ENCODE peak calls at places on chromosomes 4 and X, in ten cellular contexts. One of them, this sample, is unnamed.

GRCh38 chr4:85756938-85757337 is 282.0 kb downstream of the ARHGAP24 start:
- DNase-seq in AG08396: peak; percentile 20
- DNase-seq in neuronal stem cell: no peak
- DNase-seq in endothelial cell: peak; percentile 30
- DNase-seq in stimulated activated CD8-positive, alpha-beta memory T cell treated with anti-CD3 and anti-CD28 coated beads, Interleukin-7, amount 100 ng/mL, for 4 hours: no peak
- DNase-seq in NCI-H1694 treated with DMSO at 0.1 percent for 48 hours: no peak
- DNase-seq in left lung: no peak
- DNase-seq in GM04504: peak; percentile 42
- DNase-seq in NCI-H146: no peak
- DNase-seq in skeletal muscle cell: no peak
- DNase-seq in this sample: no peak

GRCh38 chrX:136555694-136556093 is 23.7 kb downstream of the VGLL1 start:
- DNase-seq in AG08396: no peak
- DNase-seq in neuronal stem cell: no peak
- DNase-seq in endothelial cell: no peak
- DNase-seq in stimulated activated CD8-positive, alpha-beta memory T cell treated with anti-CD3 and anti-CD28 coated beads, Interleukin-7, amount 100 ng/mL, for 4 hours: no peak
- DNase-seq in NCI-H1694 treated with DMSO at 0.1 percent for 48 hours: no peak
- DNase-seq in left lung: no peak
- DNase-seq in GM04504: no peak
- DNase-seq in NCI-H146: no peak
- DNase-seq in skeletal muscle cell: no peak
- DNase-seq in this sample: no peak

GRCh38 chr4:151430737-151431457 is 21.9 kb downstream of the FHIP1A start:
- DNase-seq in AG08396: no peak
- DNase-seq in neuronal stem cell: no peak
- DNase-seq in endothelial cell: no peak
- DNase-seq in stimulated activated CD8-positive, alpha-beta memory T cell treated with anti-CD3 and anti-CD28 coated beads, Interleukin-7, amount 100 ng/mL, for 4 hours: no peak
- DNase-seq in NCI-H1694 treated with DMSO at 0.1 percent for 48 hours: no peak
- DNase-seq in left lung: no peak
- DNase-seq in GM04504: no peak
- DNase-seq in NCI-H146: no peak
- DNase-seq in skeletal muscle cell: no peak
- DNase-seq in this sample: no peak

GRCh38 chr4:67725981-67726380 is 25.0 kb upstream of the UBA6 start:
- DNase-seq in AG08396: no peak
- DNase-seq in neuronal stem cell: no peak
- DNase-seq in endothelial cell: no peak
- DNase-seq in stimulated activated CD8-positive, alpha-beta memory T cell treated with anti-CD3 and anti-CD28 coated beads, Interleukin-7, amount 100 ng/mL, for 4 hours: no peak
- DNase-seq in NCI-H1694 treated with DMSO at 0.1 percent for 48 hours: no peak
- DNase-seq in left lung: no peak
- DNase-seq in GM04504: no peak
- DNase-seq in NCI-H146: no peak
- DNase-seq in skeletal muscle cell: peak; percentile 61
- DNase-seq in this sample: no peak

GRCh38 chr4:187993827-187994226 is 1.7 kb upstream of the ZFP42 start:
- DNase-seq in AG08396: no peak
- DNase-seq in neuronal stem cell: no peak
- DNase-seq in endothelial cell: peak; percentile 34
- DNase-seq in stimulated activated CD8-positive, alpha-beta memory T cell treated with anti-CD3 and anti-CD28 coated beads, Interleukin-7, amount 100 ng/mL, for 4 hours: no peak
- DNase-seq in NCI-H1694 treated with DMSO at 0.1 percent for 48 hours: no peak
- DNase-seq in left lung: no peak
- DNase-seq in GM04504: no peak
- DNase-seq in NCI-H146: no peak
- DNase-seq in skeletal muscle cell: no peak
- DNase-seq in this sample: no peak

GRCh38 chrX:109857898-109858297 is 124.8 kb upstream of the ACSL4 start:
- DNase-seq in AG08396: no peak
- DNase-seq in neuronal stem cell: no peak
- DNase-seq in endothelial cell: no peak
- DNase-seq in stimulated activated CD8-positive, alpha-beta memory T cell treated with anti-CD3 and anti-CD28 coated beads, Interleukin-7, amount 100 ng/mL, for 4 hours: no peak
- DNase-seq in NCI-H1694 treated with DMSO at 0.1 percent for 48 hours: no peak
- DNase-seq in left lung: no peak
- DNase-seq in GM04504: no peak
- DNase-seq in NCI-H146: no peak
- DNase-seq in skeletal muscle cell: no peak
- DNase-seq in this sample: no peak

GRCh38 chr4:26238782-26239647 is 81.8 kb upstream of the RBPJ start:
- DNase-seq in AG08396: peak; percentile 21
- DNase-seq in neuronal stem cell: peak; percentile 58
- DNase-seq in endothelial cell: no peak
- DNase-seq in stimulated activated CD8-positive, alpha-beta memory T cell treated with anti-CD3 and anti-CD28 coated beads, Interleukin-7, amount 100 ng/mL, for 4 hours: no peak
- DNase-seq in NCI-H1694 treated with DMSO at 0.1 percent for 48 hours: peak; percentile 44
- DNase-seq in left lung: no peak
- DNase-seq in GM04504: peak; percentile 35
- DNase-seq in NCI-H146: peak; percentile 92
- DNase-seq in skeletal muscle cell: peak; percentile 65
- DNase-seq in this sample: no peak

GRCh38 chrX:17788956-17789562 is 51.8 kb downstream of the SCML1 start:
- DNase-seq in AG08396: no peak
- DNase-seq in neuronal stem cell: no peak
- DNase-seq in endothelial cell: no peak
- DNase-seq in stimulated activated CD8-positive, alpha-beta memory T cell treated with anti-CD3 and anti-CD28 coated beads, Interleukin-7, amount 100 ng/mL, for 4 hours: no peak
- DNase-seq in NCI-H1694 treated with DMSO at 0.1 percent for 48 hours: no peak
- DNase-seq in left lung: no peak
- DNase-seq in GM04504: no peak
- DNase-seq in NCI-H146: peak; percentile 9
- DNase-seq in skeletal muscle cell: no peak
- DNase-seq in this sample: no peak

GRCh38 chrX:20472148-20472547 is 205.4 kb upstream of the RPS6KA3 start:
- DNase-seq in AG08396: no peak
- DNase-seq in neuronal stem cell: no peak
- DNase-seq in endothelial cell: no peak
- DNase-seq in stimulated activated CD8-positive, alpha-beta memory T cell treated with anti-CD3 and anti-CD28 coated beads, Interleukin-7, amount 100 ng/mL, for 4 hours: no peak
- DNase-seq in NCI-H1694 treated with DMSO at 0.1 percent for 48 hours: no peak
- DNase-seq in left lung: no peak
- DNase-seq in GM04504: no peak
- DNase-seq in NCI-H146: no peak
- DNase-seq in skeletal muscle cell: no peak
- DNase-seq in this sample: no peak

GRCh38 chrX:44896566-44897186 is 23.7 kb downstream of the KDM6A start:
- DNase-seq in AG08396: no peak
- DNase-seq in neuronal stem cell: no peak
- DNase-seq in endothelial cell: no peak
- DNase-seq in stimulated activated CD8-positive, alpha-beta memory T cell treated with anti-CD3 and anti-CD28 coated beads, Interleukin-7, amount 100 ng/mL, for 4 hours: no peak
- DNase-seq in NCI-H1694 treated with DMSO at 0.1 percent for 48 hours: no peak
- DNase-seq in left lung: no peak
- DNase-seq in GM04504: no peak
- DNase-seq in NCI-H146: no peak
- DNase-seq in skeletal muscle cell: no peak
- DNase-seq in this sample: no peak

GRCh38 chrX:43661521-43662240 is 5.6 kb downstream of the MAOA start:
- DNase-seq in AG08396: no peak
- DNase-seq in neuronal stem cell: no peak
- DNase-seq in endothelial cell: no peak
- DNase-seq in stimulated activated CD8-positive, alpha-beta memory T cell treated with anti-CD3 and anti-CD28 coated beads, Interleukin-7, amount 100 ng/mL, for 4 hours: no peak
- DNase-seq in NCI-H1694 treated with DMSO at 0.1 percent for 48 hours: no peak
- DNase-seq in left lung: no peak
- DNase-seq in GM04504: no peak
- DNase-seq in NCI-H146: no peak
- DNase-seq in skeletal muscle cell: no peak
- DNase-seq in this sample: no peak

GRCh38 chr4:1402516-1403101 is 3.6 kb downstream of the NKX1-1 start:
- DNase-seq in AG08396: peak; percentile 36
- DNase-seq in neuronal stem cell: no peak
- DNase-seq in endothelial cell: no peak
- DNase-seq in stimulated activated CD8-positive, alpha-beta memory T cell treated with anti-CD3 and anti-CD28 coated beads, Interleukin-7, amount 100 ng/mL, for 4 hours: no peak
- DNase-seq in NCI-H1694 treated with DMSO at 0.1 percent for 48 hours: no peak
- DNase-seq in left lung: peak; percentile 25
- DNase-seq in GM04504: no peak
- DNase-seq in NCI-H146: no peak
- DNase-seq in skeletal muscle cell: no peak
- DNase-seq in this sample: no peak

GRCh38 chr4:183632689-183633088 is 26.3 kb downstream of the RWDD4 start:
- DNase-seq in AG08396: no peak
- DNase-seq in neuronal stem cell: no peak
- DNase-seq in endothelial cell: no peak
- DNase-seq in stimulated activated CD8-positive, alpha-beta memory T cell treated with anti-CD3 and anti-CD28 coated beads, Interleukin-7, amount 100 ng/mL, for 4 hours: no peak
- DNase-seq in NCI-H1694 treated with DMSO at 0.1 percent for 48 hours: no peak
- DNase-seq in left lung: no peak
- DNase-seq in GM04504: no peak
- DNase-seq in NCI-H146: no peak
- DNase-seq in skeletal muscle cell: no peak
- DNase-seq in this sample: no peak

GRCh38 chr4:98113005-98113404 is 30.3 kb downstream of the STPG2 start:
- DNase-seq in AG08396: peak; percentile 1
- DNase-seq in neuronal stem cell: peak; percentile 9
- DNase-seq in endothelial cell: peak; percentile 37
- DNase-seq in stimulated activated CD8-positive, alpha-beta memory T cell treated with anti-CD3 and anti-CD28 coated beads, Interleukin-7, amount 100 ng/mL, for 4 hours: no peak
- DNase-seq in NCI-H1694 treated with DMSO at 0.1 percent for 48 hours: peak; percentile 41
- DNase-seq in left lung: no peak
- DNase-seq in GM04504: peak; percentile 1
- DNase-seq in NCI-H146: no peak
- DNase-seq in skeletal muscle cell: peak; percentile 7
- DNase-seq in this sample: no peak

GRCh38 chr4:107619065-107619464 is 101.0 kb downstream of the PAPSS1 start:
- DNase-seq in AG08396: peak; percentile 67
- DNase-seq in neuronal stem cell: no peak
- DNase-seq in endothelial cell: no peak
- DNase-seq in stimulated activated CD8-positive, alpha-beta memory T cell treated with anti-CD3 and anti-CD28 coated beads, Interleukin-7, amount 100 ng/mL, for 4 hours: no peak
- DNase-seq in NCI-H1694 treated with DMSO at 0.1 percent for 48 hours: no peak
- DNase-seq in left lung: no peak
- DNase-seq in GM04504: peak; percentile 89
- DNase-seq in NCI-H146: no peak
- DNase-seq in skeletal muscle cell: peak; percentile 85
- DNase-seq in this sample: no peak

GRCh38 chr4:43992552-43992951 is 456.1 kb downstream of the KCTD8 start:
- DNase-seq in AG08396: no peak
- DNase-seq in neuronal stem cell: no peak
- DNase-seq in endothelial cell: no peak
- DNase-seq in stimulated activated CD8-positive, alpha-beta memory T cell treated with anti-CD3 and anti-CD28 coated beads, Interleukin-7, amount 100 ng/mL, for 4 hours: no peak
- DNase-seq in NCI-H1694 treated with DMSO at 0.1 percent for 48 hours: no peak
- DNase-seq in left lung: no peak
- DNase-seq in GM04504: no peak
- DNase-seq in NCI-H146: peak; percentile 32
- DNase-seq in skeletal muscle cell: no peak
- DNase-seq in this sample: no peak

GRCh38 chr4:78776031-78776728 is at the start of gene BMP2K:
- DNase-seq in AG08396: peak; percentile 91
- DNase-seq in neuronal stem cell: peak; percentile 86
- DNase-seq in endothelial cell: peak; percentile 89
- DNase-seq in stimulated activated CD8-positive, alpha-beta memory T cell treated with anti-CD3 and anti-CD28 coated beads, Interleukin-7, amount 100 ng/mL, for 4 hours: peak; percentile 52
- DNase-seq in NCI-H1694 treated with DMSO at 0.1 percent for 48 hours: peak; percentile 53
- DNase-seq in left lung: peak; percentile 84
- DNase-seq in GM04504: peak; percentile 51
- DNase-seq in NCI-H146: peak; percentile 81
- DNase-seq in skeletal muscle cell: peak; percentile 43
- DNase-seq in this sample: peak; percentile 79

GRCh38 chrX:10370976-10371375 is 214.2 kb downstream of the CLCN4 start:
- DNase-seq in AG08396: no peak
- DNase-seq in neuronal stem cell: no peak
- DNase-seq in endothelial cell: no peak
- DNase-seq in stimulated activated CD8-positive, alpha-beta memory T cell treated with anti-CD3 and anti-CD28 coated beads, Interleukin-7, amount 100 ng/mL, for 4 hours: no peak
- DNase-seq in NCI-H1694 treated with DMSO at 0.1 percent for 48 hours: no peak
- DNase-seq in left lung: no peak
- DNase-seq in GM04504: no peak
- DNase-seq in NCI-H146: no peak
- DNase-seq in skeletal muscle cell: no peak
- DNase-seq in this sample: no peak

GRCh38 chr4:55363618-55364420 is 17.8 kb downstream of the SRD5A3 start:
- DNase-seq in AG08396: no peak
- DNase-seq in neuronal stem cell: no peak
- DNase-seq in endothelial cell: no peak
- DNase-seq in stimulated activated CD8-positive, alpha-beta memory T cell treated with anti-CD3 and anti-CD28 coated beads, Interleukin-7, amount 100 ng/mL, for 4 hours: no peak
- DNase-seq in NCI-H1694 treated with DMSO at 0.1 percent for 48 hours: no peak
- DNase-seq in left lung: no peak
- DNase-seq in GM04504: no peak
- DNase-seq in NCI-H146: no peak
- DNase-seq in skeletal muscle cell: no peak
- DNase-seq in this sample: no peak

GRCh38 chr4:157143365-157143764 is 67.4 kb downstream of the GLRB start:
- DNase-seq in AG08396: no peak
- DNase-seq in neuronal stem cell: no peak
- DNase-seq in endothelial cell: no peak
- DNase-seq in stimulated activated CD8-positive, alpha-beta memory T cell treated with anti-CD3 and anti-CD28 coated beads, Interleukin-7, amount 100 ng/mL, for 4 hours: no peak
- DNase-seq in NCI-H1694 treated with DMSO at 0.1 percent for 48 hours: no peak
- DNase-seq in left lung: no peak
- DNase-seq in GM04504: peak; percentile 12
- DNase-seq in NCI-H146: no peak
- DNase-seq in skeletal muscle cell: peak; percentile 30
- DNase-seq in this sample: no peak

GRCh38 chr4:106315476-106315967 is 487 bp downstream of the TBCK start:
- DNase-seq in AG08396: no peak
- DNase-seq in neuronal stem cell: no peak
- DNase-seq in endothelial cell: no peak
- DNase-seq in stimulated activated CD8-positive, alpha-beta memory T cell treated with anti-CD3 and anti-CD28 coated beads, Interleukin-7, amount 100 ng/mL, for 4 hours: peak; percentile 39
- DNase-seq in NCI-H1694 treated with DMSO at 0.1 percent for 48 hours: no peak
- DNase-seq in left lung: no peak
- DNase-seq in GM04504: no peak
- DNase-seq in NCI-H146: peak; percentile 76
- DNase-seq in skeletal muscle cell: no peak
- DNase-seq in this sample: no peak

GRCh38 chrX:627510-627964 is 3.1 kb upstream of the SHOX start:
- DNase-seq in AG08396: no peak
- DNase-seq in neuronal stem cell: no peak
- DNase-seq in endothelial cell: no peak
- DNase-seq in stimulated activated CD8-positive, alpha-beta memory T cell treated with anti-CD3 and anti-CD28 coated beads, Interleukin-7, amount 100 ng/mL, for 4 hours: no peak
- DNase-seq in NCI-H1694 treated with DMSO at 0.1 percent for 48 hours: no peak
- DNase-seq in left lung: no peak
- DNase-seq in GM04504: no peak
- DNase-seq in NCI-H146: no peak
- DNase-seq in skeletal muscle cell: no peak
- DNase-seq in this sample: no peak

GRCh38 chrX:1720826-1721225 is 106.0 kb downstream of the ASMT start:
- DNase-seq in AG08396: no peak
- DNase-seq in neuronal stem cell: no peak
- DNase-seq in endothelial cell: no peak
- DNase-seq in stimulated activated CD8-positive, alpha-beta memory T cell treated with anti-CD3 and anti-CD28 coated beads, Interleukin-7, amount 100 ng/mL, for 4 hours: no peak
- DNase-seq in NCI-H1694 treated with DMSO at 0.1 percent for 48 hours: no peak
- DNase-seq in left lung: no peak
- DNase-seq in GM04504: no peak
- DNase-seq in NCI-H146: no peak
- DNase-seq in skeletal muscle cell: no peak
- DNase-seq in this sample: no peak

GRCh38 chrX:85052207-85052606 is 48.5 kb downstream of the APOOL start:
- DNase-seq in AG08396: no peak
- DNase-seq in neuronal stem cell: no peak
- DNase-seq in endothelial cell: no peak
- DNase-seq in stimulated activated CD8-positive, alpha-beta memory T cell treated with anti-CD3 and anti-CD28 coated beads, Interleukin-7, amount 100 ng/mL, for 4 hours: no peak
- DNase-seq in NCI-H1694 treated with DMSO at 0.1 percent for 48 hours: no peak
- DNase-seq in left lung: no peak
- DNase-seq in GM04504: peak; percentile 4
- DNase-seq in NCI-H146: no peak
- DNase-seq in skeletal muscle cell: peak; percentile 25
- DNase-seq in this sample: no peak

GRCh38 chrX:119095936-119096335 is 23.1 kb downstream of the CT47C1 start:
- DNase-seq in AG08396: no peak
- DNase-seq in neuronal stem cell: no peak
- DNase-seq in endothelial cell: no peak
- DNase-seq in stimulated activated CD8-positive, alpha-beta memory T cell treated with anti-CD3 and anti-CD28 coated beads, Interleukin-7, amount 100 ng/mL, for 4 hours: no peak
- DNase-seq in NCI-H1694 treated with DMSO at 0.1 percent for 48 hours: no peak
- DNase-seq in left lung: no peak
- DNase-seq in GM04504: no peak
- DNase-seq in NCI-H146: no peak
- DNase-seq in skeletal muscle cell: no peak
- DNase-seq in this sample: no peak

GRCh38 chr4:37891221-37892159 is 606 bp downstream of the TBC1D1 start:
- DNase-seq in AG08396: peak; percentile 33
- DNase-seq in neuronal stem cell: peak; percentile 24
- DNase-seq in endothelial cell: peak; percentile 11
- DNase-seq in stimulated activated CD8-positive, alpha-beta memory T cell treated with anti-CD3 and anti-CD28 coated beads, Interleukin-7, amount 100 ng/mL, for 4 hours: peak; percentile 44
- DNase-seq in NCI-H1694 treated with DMSO at 0.1 percent for 48 hours: no peak
- DNase-seq in left lung: peak; percentile 41
- DNase-seq in GM04504: no peak
- DNase-seq in NCI-H146: peak; percentile 59
- DNase-seq in skeletal muscle cell: no peak
- DNase-seq in this sample: peak; percentile 51

This sample was measured in CD4-positive, alpha-beta T cell.